ENCODE peak calls at places on chromosomes 2 and 18, in five cellular contexts. B, O, Y, P and S are unnamed samples.

GRCh38 chr18:77081387-77081773 is 51.2 kb downstream of the MBP start:
- DNase-seq in B (no peak), O (no peak), Y (no peak), P (no peak), S (no peak)

GRCh38 chr2:21265752-21266151 is 142.0 kb downstream of the TDRD15 start:
- DNase-seq in B (no peak), O (no peak), Y (no peak), P (no peak), S (no peak)

GRCh38 chr18:55998071-55998522 is 410.1 kb upstream of the TCF4 start:
- DNase-seq in B (no peak), O (no peak), Y (no peak), P (peak), S (no peak)

GRCh38 chr2:120397362-120397811 is 51.5 kb downstream of the INHBB start:
- DNase-seq in B (no peak), O (no peak), Y (no peak), P (no peak), S (no peak)

GRCh38 chr18:41938445-41938844 is 16.6 kb upstream of the PIK3C3 start:
- DNase-seq in B (no peak), O (no peak), Y (no peak), P (no peak), S (no peak)

GRCh38 chr2:180261976-180262375 is 254.9 kb upstream of the CWC22 start:
- DNase-seq in B (no peak), O (no peak), Y (no peak), P (no peak), S (no peak)

GRCh38 chr2:28600176-28600575 is 104.3 kb downstream of the PLB1 start:
- DNase-seq in B (no peak), O (no peak), Y (no peak), P (no peak), S (no peak)

GRCh38 chr2:85601771-85602475 is 575 bp downstream of the TMEM150A start:
- DNase-seq in B (no peak), O (peak), Y (no peak), P (peak), S (no peak)

GRCh38 chr2:44668336-44668735 is 273.2 kb upstream of the SIX3 start:
- DNase-seq in B (no peak), O (no peak), Y (peak), P (no peak), S (peak)

GRCh38 chr2:217370391-217370790 is 510.5 kb upstream of the TNP1 start:
- DNase-seq in B (no peak), O (no peak), Y (no peak), P (no peak), S (no peak)

GRCh38 chr2:64157792-64158191 is 13.6 kb upstream of the PELI1 start:
- DNase-seq in B (no peak), O (no peak), Y (no peak), P (no peak), S (no peak)

GRCh38 chr2:227717687-227718567 is at the start of gene SLC19A3:
- DNase-seq in B (peak), O (peak), Y (peak), P (peak), S (no peak)

GRCh38 chr2:16314691-16315457 is 350.8 kb downstream of the CYRIA start:
- DNase-seq in B (no peak), O (no peak), Y (no peak), P (no peak), S (no peak)

GRCh38 chr2:26008851-26009566 is 24.9 kb upstream of the RAB10 start:
- DNase-seq in B (no peak), O (no peak), Y (peak), P (no peak), S (no peak)

GRCh38 chr2:240586919-240587800 is 626 bp downstream of the CAPN10 start:
- DNase-seq in B (no peak), O (peak), Y (peak), P (no peak), S (peak)

GRCh38 chr18:55237665-55238064 is 278.4 kb upstream of the CCDC68 start:
- DNase-seq in B (no peak), O (no peak), Y (no peak), P (no peak), S (no peak)

GRCh38 chr2:222433381-222434173 is 9.2 kb downstream of the SGPP2 start:
- DNase-seq in B (no peak), O (no peak), Y (peak), P (no peak), S (no peak)

GRCh38 chr2:232463701-232464533 is 8.0 kb downstream of the ALPI start:
- DNase-seq in B (no peak), O (no peak), Y (no peak), P (no peak), S (no peak)

GRCh38 chr2:53512071-53512841 is 255.3 kb upstream of the CHAC2 start:
- DNase-seq in B (no peak), O (no peak), Y (no peak), P (no peak), S (no peak)

GRCh38 chr2:233565685-233566140 is 869 bp downstream of the USP40 start:
- DNase-seq in B (no peak), O (no peak), Y (peak), P (no peak), S (no peak)

GRCh38 chr18:23183356-23184150 is 48.3 kb downstream of the CABLES1 start:
- DNase-seq in B (no peak), O (no peak), Y (no peak), P (no peak), S (no peak)

GRCh38 chr2:18117592-18117991 is 239.1 kb downstream of the KCNS3 start:
- DNase-seq in B (no peak), O (peak), Y (peak), P (peak), S (peak)

GRCh38 chr2:62938126-62938525 is 112.5 kb upstream of the OTX1 start:
- DNase-seq in B (no peak), O (no peak), Y (no peak), P (no peak), S (no peak)

GRCh38 chr2:62939735-62940491 is 110.7 kb upstream of the OTX1 start:
- DNase-seq in B (no peak), O (no peak), Y (no peak), P (no peak), S (no peak)

GRCh38 chr2:62944362-62944761 is 106.3 kb upstream of the OTX1 start:
- DNase-seq in B (no peak), O (no peak), Y (no peak), P (no peak), S (no peak)

GRCh38 chr2:62940697-62941096 is 109.9 kb upstream of the OTX1 start:
- DNase-seq in B (no peak), O (no peak), Y (no peak), P (no peak), S (no peak)

DNA sequence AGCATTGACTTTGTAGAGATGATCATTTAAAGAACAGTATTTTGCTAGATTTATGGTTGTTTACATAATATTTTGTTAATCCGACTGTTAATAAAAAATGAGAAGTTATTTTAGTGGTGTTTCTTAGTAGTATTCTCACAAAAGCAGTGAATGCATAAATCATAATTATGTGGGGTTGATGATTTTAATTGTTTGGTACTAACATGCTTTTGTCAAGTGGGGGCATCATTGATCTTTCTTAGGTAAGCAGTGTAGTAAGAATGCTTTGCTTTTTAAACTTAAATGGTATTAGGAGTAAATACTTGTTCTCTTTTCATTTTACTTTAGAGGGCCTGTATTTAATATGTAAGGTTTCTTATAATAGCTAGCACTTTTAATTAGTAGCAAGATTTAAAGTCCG is 109.2 kb upstream of the OTX1 start:
- DNase-seq in B (no peak), O (no peak), Y (no peak), P (no peak), S (no peak)
- TF ChIP-seq CTCF in B (no peak), O (no peak), Y (no peak), P (no peak), S (no peak)

DNA sequence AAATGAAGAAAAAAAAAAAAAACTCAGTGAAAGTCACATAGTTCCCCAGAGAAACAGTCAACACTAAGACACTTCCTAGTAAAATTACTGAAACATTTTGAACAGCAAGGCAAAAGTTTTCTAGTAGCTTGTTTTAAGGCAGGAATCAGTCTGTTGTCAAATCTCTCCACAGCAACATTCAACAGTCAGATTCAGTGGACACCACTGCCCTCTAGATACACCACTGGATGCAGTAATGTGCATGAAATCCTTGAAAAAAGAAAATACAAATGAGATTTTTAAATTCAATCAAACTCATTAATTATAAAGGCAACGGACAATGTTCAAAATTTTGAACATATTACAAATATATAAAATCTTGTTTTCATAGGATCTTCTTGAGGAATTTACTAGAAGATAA is 46.4 kb downstream of the GRB14 start:
- DNase-seq in B (no peak), O (no peak), Y (no peak), P (no peak), S (no peak)
- TF ChIP-seq CTCF in B (no peak), O (no peak), Y (no peak), P (no peak), S (no peak)

GRCh38 chr2:229930656-229931055 is 8.4 kb downstream of the FBXO36 start:
- DNase-seq in B (no peak), O (no peak), Y (no peak), P (no peak), S (no peak)
- TF ChIP-seq CTCF in B (no peak), O (no peak), Y (no peak), P (no peak), S (no peak)

GRCh38 chr2:32010670-32011565 is at the start of gene MEMO1:
- DNase-seq in B (peak), O (peak), Y (peak), P (peak), S (peak)
- TF ChIP-seq CTCF in B (no peak), O (no peak), Y (no peak), P (no peak), S (no peak)

DNA sequence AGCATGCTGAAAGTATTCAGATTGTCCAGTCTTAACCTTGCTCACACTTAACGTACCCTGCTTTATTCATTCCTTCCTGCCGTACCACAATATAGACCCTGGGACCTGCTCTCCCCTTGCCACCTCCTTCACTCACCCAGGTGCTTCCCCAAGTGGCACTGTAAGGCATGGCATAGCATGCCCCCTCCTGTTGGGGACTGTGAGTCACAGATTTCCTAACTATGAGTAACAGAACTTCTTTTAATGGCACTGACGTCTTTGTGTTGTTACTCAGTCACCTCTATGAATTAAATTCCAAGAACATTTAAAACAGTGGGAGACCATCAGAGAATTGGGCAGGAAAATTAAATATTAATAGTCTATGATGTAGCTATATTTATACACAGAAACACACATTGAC is 117.2 kb downstream of the CTNNA2 start:
- DNase-seq in B (no peak), O (no peak), Y (no peak), P (no peak), S (no peak)
- TF ChIP-seq CTCF in B (no peak), O (no peak), Y (no peak), P (no peak), S (no peak)

GRCh38 chr2:229715895-229716507 is 1.6 kb upstream of the DNER start:
- DNase-seq in B (no peak), O (no peak), Y (peak), P (peak), S (no peak)
- TF ChIP-seq CTCF in B (no peak), O (no peak), Y (peak), P (peak), S (peak)